ENCODE peak calls at places on chromosome 10, in eight cellular contexts. U is upper lobe of left lung, M is ovary, W is uterus, H is HL-60, Z is caudate nucleus, K is substantia nigra, G is PC-3. R is an unnamed sample.

GRCh38 chr10:55024718-55025117 is 223.7 kb upstream of the PCDH15 start:
- DNase-seq in U (no peak), K (peak), G (no peak), Z (no peak), W (no peak), H (peak), M (no peak), R (no peak)

GRCh38 chr10:83892737-83893136 is 246.6 kb upstream of the GHITM start:
- DNase-seq in W (no peak), H (no peak), M (no peak), G (no peak), U (no peak), Z (no peak), K (no peak), R (no peak)

GRCh38 chr10:49518982-49519578 is 19.8 kb downstream of the ERCC6 start:
- DNase-seq in G (peak), K (no peak), Z (no peak), H (peak), M (no peak), U (no peak), W (no peak), R (peak)

GRCh38 chr10:95246582-95247051 is 44.2 kb downstream of the PDLIM1 start:
- DNase-seq in Z (no peak), G (peak), K (peak), W (peak), U (no peak), H (peak), M (peak), R (peak)

GRCh38 chr10:77006836-77007511 is 630.6 kb downstream of the KCNMA1 start:
- DNase-seq in W (no peak), Z (no peak), G (peak), U (no peak), H (no peak), M (no peak), K (no peak), R (no peak)

GRCh38 chr10:80289451-80290287 is at the start of gene MAT1A:
- DNase-seq in M (peak), H (no peak), U (no peak), G (no peak), K (no peak), Z (no peak), W (no peak), R (no peak)

GRCh38 chr10:100006241-100006886 is 3.4 kb downstream of the DNMBP start:
- DNase-seq in W (peak), G (peak), Z (no peak), H (no peak), M (no peak), K (no peak), U (no peak), R (no peak)

GRCh38 chr10:102814456-102814871 is 22.7 kb downstream of the CYP17A1 start:
- DNase-seq in Z (no peak), K (no peak), H (no peak), U (no peak), W (peak), G (no peak), M (no peak), R (no peak)

GRCh38 chr10:133396035-133396624 is 2.2 kb downstream of the MTG1 start:
- DNase-seq in G (no peak), Z (no peak), M (no peak), K (no peak), H (no peak), U (peak), W (no peak), R (no peak)

GRCh38 chr10:38112159-38112558 is 18.0 kb downstream of the ZNF37A start:
- DNase-seq in K (no peak), W (no peak), H (no peak), G (no peak), U (no peak), M (no peak), Z (no peak), R (no peak)

GRCh38 chr10:84294766-84295447 is 33.5 kb upstream of the CCSER2 start:
- DNase-seq in W (no peak), H (no peak), U (no peak), Z (no peak), K (no peak), M (no peak), G (no peak), R (no peak)

GRCh38 chr10:127145173-127145572 is 51.2 kb downstream of the INSYN2A start:
- DNase-seq in M (no peak), Z (no peak), K (no peak), G (peak), W (no peak), U (no peak), H (no peak), R (no peak)

GRCh38 chr10:5987747-5988146 is 10.4 kb upstream of the IL15RA start:
- DNase-seq in H (no peak), G (no peak), M (peak), U (no peak), K (no peak), W (peak), Z (no peak), R (no peak)
- H3K27ac ChIP-seq in H (no peak), G (no peak), M (no peak), U (no peak), K (no peak), W (peak), Z (no peak), R (no peak)

DNA sequence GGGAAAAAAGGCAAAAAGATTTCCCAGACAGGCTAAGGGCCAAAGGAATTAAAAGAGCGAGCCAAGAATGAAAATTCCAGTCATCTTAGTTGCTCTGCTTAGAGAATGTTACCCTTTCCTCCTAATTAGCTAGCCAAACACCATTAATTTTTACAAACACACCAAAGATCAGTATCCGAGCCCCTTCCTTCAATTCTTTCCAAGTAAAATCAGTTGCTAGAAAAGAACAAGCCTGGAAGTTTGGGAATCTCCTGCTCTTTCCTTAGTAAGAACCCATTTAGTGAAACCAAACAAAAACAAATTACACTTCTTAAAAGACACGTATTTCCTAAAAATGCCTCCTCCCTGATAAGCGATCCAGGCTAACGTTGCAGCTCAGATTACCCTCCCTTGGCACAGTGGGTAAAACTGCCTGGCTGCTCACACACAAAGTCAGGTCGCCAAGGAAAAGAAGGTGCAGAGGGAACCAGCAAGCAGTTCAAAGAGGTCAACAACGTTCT is 57.1 kb upstream of the ABLIM1 start:
- DNase-seq in G (peak), W (no peak), M (no peak), K (no peak), H (no peak), U (no peak), Z (no peak), R (no peak)
- H3K27ac ChIP-seq in G (peak), W (peak), M (no peak), K (no peak), H (no peak), U (no peak), Z (peak), R (no peak)

GRCh38 chr10:73716251-73716650 is 18.3 kb upstream of the AGAP5 start:
- DNase-seq in G (no peak), M (no peak), U (no peak), K (no peak), W (no peak), Z (no peak), H (no peak), R (no peak)
- H3K27ac ChIP-seq in G (no peak), M (no peak), U (no peak), K (peak), W (no peak), Z (no peak), H (no peak), R (no peak)

DNA sequence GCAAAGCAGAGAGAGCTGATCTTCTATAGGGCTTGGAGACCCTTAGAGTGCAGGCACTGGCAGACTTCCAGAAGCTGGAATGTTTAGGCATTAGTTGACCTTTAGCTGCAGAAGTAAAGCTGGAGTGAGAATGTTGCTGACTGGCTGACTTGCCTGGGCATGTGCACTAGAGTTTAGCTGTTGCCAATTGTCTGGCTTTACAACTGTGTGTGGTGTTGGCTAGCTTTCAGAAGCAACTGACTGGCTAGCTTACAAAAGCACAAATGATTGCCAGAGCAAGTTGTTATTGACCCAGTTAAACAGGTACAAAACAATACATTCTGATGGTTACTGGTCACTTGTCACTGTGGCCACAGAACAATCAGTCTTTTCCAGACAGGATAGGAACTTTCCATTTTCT is 25.1 kb downstream of the FAM13C start:
- DNase-seq in Z (peak), G (no peak), H (no peak), U (no peak), K (peak), W (no peak), M (peak), R (no peak)
- H3K27ac ChIP-seq in Z (peak), G (no peak), H (no peak), U (no peak), K (peak), W (peak), M (no peak), R (no peak)

GRCh38 chr10:111962951-111963350 is 220.6 kb downstream of the GPAM start:
- DNase-seq in G (no peak), U (no peak), M (no peak), Z (no peak), W (no peak), K (no peak), H (no peak), R (no peak)
- H3K27ac ChIP-seq in G (no peak), U (no peak), M (no peak), Z (no peak), W (no peak), K (no peak), H (no peak), R (no peak)

DNA sequence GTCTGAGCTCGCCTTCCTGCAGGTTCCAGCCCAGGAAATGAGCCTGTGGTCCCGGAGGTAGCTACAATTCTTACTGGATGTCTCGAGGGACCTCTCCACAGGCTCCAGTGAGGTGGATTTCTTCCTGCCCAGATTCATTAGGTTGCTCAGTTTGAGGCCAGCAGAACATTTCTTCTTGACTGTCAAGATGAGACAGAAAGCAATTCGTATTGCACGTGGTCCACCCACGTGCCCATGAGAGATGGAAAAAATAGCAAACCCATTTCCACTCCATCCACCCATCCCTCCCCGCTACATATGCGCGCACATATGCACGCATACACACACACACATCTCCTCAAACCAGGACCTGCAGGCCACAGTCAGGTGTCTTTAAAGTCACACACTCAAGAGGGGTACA is 68.7 kb downstream of the VWA2 start:
- DNase-seq in U (no peak), M (no peak), H (no peak), Z (no peak), G (no peak), K (no peak), W (no peak), R (no peak)
- H3K27ac ChIP-seq in U (no peak), M (no peak), H (no peak), Z (no peak), G (no peak), K (no peak), W (no peak), R (no peak)

GRCh38 chr10:15280974-15281373 is 90.1 kb downstream of the FAM171A1 start:
- DNase-seq in G (no peak), H (no peak), U (no peak), M (no peak), W (no peak), K (no peak), Z (no peak), R (no peak)

GRCh38 chr10:15278786-15279185 is 92.3 kb downstream of the FAM171A1 start:
- DNase-seq in M (no peak), G (no peak), U (no peak), W (no peak), Z (no peak), H (no peak), K (no peak), R (no peak)

GRCh38 chr10:15280462-15280861 is 90.6 kb downstream of the FAM171A1 start:
- DNase-seq in M (no peak), G (no peak), H (no peak), Z (no peak), K (no peak), W (no peak), U (no peak), R (no peak)

GRCh38 chr10:15279236-15279635 is 91.9 kb downstream of the FAM171A1 start:
- DNase-seq in G (no peak), K (no peak), W (no peak), H (no peak), U (no peak), Z (no peak), M (no peak), R (no peak)
- H3K27ac ChIP-seq in G (no peak), K (no peak), W (no peak), H (no peak), U (no peak), Z (no peak), M (no peak), R (no peak)

GRCh38 chr10:72000073-72001025 is 36.2 kb downstream of the CHST3 start:
- DNase-seq in Z (no peak), U (no peak), W (no peak), H (no peak), K (no peak), G (no peak), M (no peak), R (no peak)

GRCh38 chr10:71998119-71998839 is 34.1 kb downstream of the CHST3 start:
- DNase-seq in Z (no peak), G (peak), W (no peak), K (peak), H (no peak), U (no peak), M (peak), R (no peak)

GRCh38 chr10:72001026-72001380 is 36.8 kb downstream of the CHST3 start:
- DNase-seq in Z (no peak), W (no peak), U (no peak), K (peak), M (no peak), G (no peak), H (no peak), R (no peak)

GRCh38 chr10:71998840-71999194 is 34.6 kb downstream of the CHST3 start:
- DNase-seq in M (peak), H (no peak), G (peak), W (peak), U (no peak), Z (no peak), K (no peak), R (no peak)

GRCh38 chr10:71999360-72000072 is 35.3 kb downstream of the CHST3 start:
- DNase-seq in G (no peak), K (peak), H (no peak), Z (peak), M (peak), U (peak), W (peak), R (no peak)
- H3K27ac ChIP-seq in G (peak), K (peak), H (no peak), Z (peak), M (peak), U (peak), W (peak), R (no peak)

R was measured in naive thymus-derived CD4-positive, alpha-beta T cell.